ENCODE peak calls at places on chromosomes 13 and 19, in six cellular contexts. L is Peyer's patch, A is tibial nerve, G is sigmoid colon, E is heart left ventricle, K is stomach. P is an unnamed sample. For H3K27me3 and H3K4me1, the result is how much of the 10 kb centered on the place peaks cover.

GRCh38 chr19:6739884-6740588 is 556 bp downstream of the TRIP10 start:
- DNase-seq in K (peak), L (peak), E (peak), G (no peak), A (no peak), P (no peak)

GRCh38 chr13:27151798-27152599 is 19.6 kb downstream of the USP12 start:
- DNase-seq in E (no peak), A (no peak), G (no peak), L (no peak), K (no peak), P (no peak)

GRCh38 chr13:77026255-77026782 is 640 bp downstream of the FBXL3 start:
- DNase-seq in G (peak), K (peak), A (peak), L (peak), E (peak), P (peak)

GRCh38 chr13:80134360-80134759 is 206.6 kb downstream of the SPRY2 start:
- DNase-seq in A (no peak), K (no peak), G (no peak), E (no peak), L (no peak), P (no peak)

GRCh38 chr13:102197193-102197592 is 204.7 kb downstream of the FGF14 start:
- DNase-seq in L (no peak), A (no peak), G (no peak), E (no peak), K (no peak), P (no peak)

GRCh38 chr19:48490980-48491792 is 20.4 kb downstream of the LMTK3 start:
- DNase-seq in E (no peak), A (no peak), G (no peak), L (peak), K (peak), P (no peak)

GRCh38 chr19:5941673-5942072 is 27.6 kb downstream of the CAPS start:
- DNase-seq in G (no peak), A (no peak), K (no peak), E (no peak), L (no peak), P (no peak)

GRCh38 chr13:71316964-71317363 is 550.0 kb downstream of the DACH1 start:
- DNase-seq in A (no peak), E (no peak), K (no peak), L (no peak), G (no peak), P (no peak)

GRCh38 chr19:4457654-4458406 is at the start of gene UBXN6:
- DNase-seq in L (peak), K (peak), A (peak), G (peak), E (peak), P (peak)
- TF ChIP-seq POLR2A in L (no peak), K (no peak), A (no peak), G (no peak), E (no peak), P (no peak)

DNA sequence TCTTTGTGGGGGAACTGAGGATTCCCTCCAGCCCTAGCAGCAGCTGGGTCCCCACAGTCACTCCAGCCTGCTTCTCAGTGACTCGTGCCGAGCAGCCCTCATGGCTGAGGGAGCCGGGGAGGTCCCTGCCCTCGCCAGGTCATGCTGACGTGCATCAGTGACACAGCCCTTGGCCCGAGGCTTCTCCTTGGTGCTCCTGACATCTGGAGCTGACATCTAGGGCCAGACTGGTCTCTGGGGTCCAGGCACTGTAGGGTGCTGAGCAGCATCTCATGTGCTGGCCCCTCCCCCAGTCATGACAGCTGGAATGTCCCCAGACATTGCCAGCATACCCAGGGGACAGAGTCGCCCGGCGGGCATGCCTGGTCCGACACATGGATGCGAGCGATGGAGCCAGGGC is 14.4 kb downstream of the COMP start:
- DNase-seq in L (no peak), E (no peak), K (no peak), A (no peak), G (no peak), P (no peak)
- H3K27me3 ChIP-seq in L (under half), E (under half), K (under half), A (under half), G (under half), P (under half)

GRCh38 chr19:17112271-17112670 is 36.7 kb downstream of the MYO9B start:
- DNase-seq in E (no peak), K (no peak), L (no peak), G (no peak), A (no peak), P (no peak)
- H3K4me1 ChIP-seq in E (half or more), K (under half), L (under half), G (under half), A (under half), P (under half)

GRCh38 chr13:99129050-99129449 is 71.6 kb upstream of the UBAC2 start:
- DNase-seq in L (no peak), K (no peak), G (no peak), E (no peak), A (no peak), P (no peak)
- TF ChIP-seq POLR2A in L (no peak), K (no peak), G (no peak), E (no peak), A (no peak), P (no peak)

DNA sequence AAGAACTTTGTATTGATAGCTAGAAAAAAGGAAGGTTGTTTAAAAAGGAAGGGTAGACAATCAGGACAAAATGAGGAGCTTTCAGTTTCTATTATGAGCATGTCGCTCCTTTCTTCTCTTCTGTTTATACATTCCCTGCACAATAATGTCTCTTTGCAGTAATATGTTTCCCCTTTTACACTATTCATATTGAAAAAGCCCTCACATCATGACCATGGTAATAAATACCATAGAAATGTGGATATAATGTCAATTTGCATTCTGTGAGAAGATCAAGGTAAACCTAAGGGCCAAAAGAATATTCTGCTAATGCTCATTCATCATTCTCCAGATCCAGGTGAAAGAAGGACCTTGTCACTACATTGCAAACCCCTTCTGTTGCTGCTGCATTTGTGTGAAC is 117.5 kb upstream of the SOX21 start:
- DNase-seq in A (no peak), K (no peak), G (no peak), L (no peak), E (no peak), P (no peak)
- H3K27me3 ChIP-seq in A (under half), K (under half), G (under half), L (under half), E (under half), P (under half)

GRCh38 chr19:19372656-19373416 is 32.6 kb upstream of the GATAD2A start:
- DNase-seq in A (peak), E (peak), K (peak), G (peak), L (peak), P (peak)

GRCh38 chr19:19371056-19371455 is 34.4 kb upstream of the GATAD2A start:
- DNase-seq in G (no peak), A (no peak), L (no peak), K (no peak), E (no peak), P (no peak)

GRCh38 chr19:19366691-19367396 is 38.6 kb upstream of the GATAD2A start:
- DNase-seq in L (peak), A (peak), E (peak), K (peak), G (no peak), P (peak)

DNA sequence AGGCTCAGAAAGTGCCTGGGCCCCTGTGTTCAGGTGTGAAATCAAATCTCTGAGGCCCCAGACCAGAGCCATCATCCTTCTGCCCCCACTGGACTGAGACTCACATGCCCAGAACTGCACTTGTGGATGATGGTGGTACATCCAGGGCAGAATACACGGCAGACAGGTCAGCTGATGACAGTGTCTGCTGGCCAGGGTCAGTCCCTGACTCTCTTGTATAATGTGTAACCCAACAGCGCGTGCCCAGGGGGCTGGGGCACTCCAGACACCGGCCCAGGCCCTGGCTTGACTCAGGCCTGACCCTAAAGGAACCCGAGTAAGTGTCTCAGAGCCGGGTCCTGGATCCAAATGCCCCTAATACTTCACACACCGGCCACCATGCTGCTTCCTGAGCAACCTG is 37.4 kb upstream of the GATAD2A start:
- DNase-seq in A (no peak), K (no peak), L (no peak), E (no peak), G (no peak), P (no peak)
- H3K4me1 ChIP-seq in A (under half), K (under half), L (under half), E (under half), G (under half), P (under half)

DNA sequence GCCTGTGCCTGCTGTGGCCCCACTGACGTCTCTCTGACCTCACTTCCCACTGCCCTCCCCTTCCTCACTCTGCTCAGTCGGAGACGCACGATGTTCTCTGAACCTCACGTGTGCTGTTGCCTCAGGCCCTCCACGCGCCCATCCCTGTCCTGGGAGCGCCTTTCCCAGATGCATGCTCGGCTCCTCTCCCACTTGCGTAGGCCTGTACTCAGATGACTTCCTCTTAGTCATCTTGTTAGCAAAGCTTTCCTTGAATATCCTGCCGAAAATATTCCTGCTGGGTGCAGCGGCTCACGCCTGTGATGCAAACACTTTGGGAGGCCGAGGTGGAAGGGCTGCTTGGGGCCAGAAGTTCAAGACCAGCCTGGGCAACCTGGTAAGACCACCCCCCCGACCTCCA is 9.3 kb upstream of the SYT5 start:
- DNase-seq in A (no peak), K (no peak), G (peak), E (peak), L (no peak), P (peak)
- TF ChIP-seq POLR2A in A (no peak), K (no peak), G (no peak), E (no peak), L (no peak), P (no peak)

GRCh38 chr19:13229246-13229645 is 79.0 kb downstream of the IER2 start:
- DNase-seq in K (no peak), L (no peak), A (no peak), E (no peak), G (no peak), P (no peak)

GRCh38 chr19:13228561-13228960 is 78.3 kb downstream of the IER2 start:
- DNase-seq in K (no peak), E (no peak), L (no peak), A (no peak), G (no peak), P (no peak)

GRCh38 chr19:13226983-13227382 is 76.8 kb downstream of the IER2 start:
- DNase-seq in K (no peak), L (no peak), A (no peak), E (no peak), G (no peak), P (no peak)

GRCh38 chr19:13234518-13234917 is 84.3 kb downstream of the IER2 start:
- DNase-seq in L (peak), K (peak), G (no peak), E (no peak), A (peak), P (peak)

GRCh38 chr19:13231663-13232062 is 81.5 kb downstream of the IER2 start:
- DNase-seq in E (no peak), A (no peak), G (no peak), L (no peak), K (peak), P (no peak)
- H3K27me3 ChIP-seq in E (under half), A (under half), G (under half), L (under half), K (under half), P (under half)

DNA sequence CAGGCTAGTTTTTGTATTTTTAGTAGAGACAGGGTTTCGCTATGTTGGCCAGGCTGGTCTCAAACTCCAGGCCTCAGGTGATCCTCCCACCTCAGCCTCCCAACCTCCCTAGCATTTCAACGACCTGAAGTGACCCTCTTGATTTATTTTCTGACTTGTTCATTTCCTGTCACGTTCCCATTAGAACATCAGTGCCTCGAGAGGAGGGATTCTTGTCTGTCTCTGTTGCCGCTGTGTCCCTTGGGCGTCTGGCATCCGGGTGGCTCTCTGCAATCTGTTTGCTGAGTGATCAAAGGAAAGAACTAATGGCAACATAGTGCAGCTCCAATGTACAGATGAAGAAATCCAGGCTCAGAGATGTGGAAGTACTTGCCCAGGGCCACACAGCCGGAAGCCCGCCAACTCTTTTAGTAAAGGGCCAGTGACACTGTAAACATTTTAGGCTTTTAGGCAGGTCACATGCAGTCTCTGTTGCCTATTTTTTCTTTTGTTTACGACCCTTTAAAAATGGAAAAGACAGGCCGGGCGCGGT is 47.5 kb downstream of the NFIC start:
- DNase-seq in L (no peak), K (no peak), A (no peak), G (no peak), E (no peak), P (no peak)
- H3K4me1 ChIP-seq in L (under half), K (under half), A (under half), G (under half), E (under half), P (under half)

GRCh38 chr19:38907227-38907626 is 4.8 kb downstream of the CCER2 start:
- DNase-seq in E (no peak), L (no peak), A (no peak), K (no peak), G (no peak), P (no peak)
- TF ChIP-seq POLR2A in E (no peak), L (no peak), A (no peak), K (no peak), G (no peak), P (no peak)